ENCODE peak calls at places on chromosomes 3 and 15, in six cellular contexts. Y is Peyer's patch, U is psoas muscle, R is neural progenitor cell, O is pancreas, Z is mesendoderm. T is an unnamed sample.

GRCh38 chr3:105436687-105437086 is 70.0 kb downstream of the ALCAM start:
- DNase-seq in Y (no peak), U (no peak), R (no peak), O (no peak), Z (no peak), T (no peak)

GRCh38 chr15:66592505-66593218 is 26.9 kb upstream of the LCTL start:
- DNase-seq in Y (peak; percentile 57), U (no peak), R (no peak), O (no peak), Z (peak; percentile 98), T (no peak)

GRCh38 chr15:73464602-73465001 is 21.6 kb downstream of the REC114 start:
- DNase-seq in Y (no peak), U (no peak), R (peak; percentile 25), O (no peak), Z (peak; percentile 57), T (no peak)

GRCh38 chr15:33309602-33310276 is 1.0 kb upstream of the RYR3 start:
- DNase-seq in Y (no peak), U (no peak), R (peak; percentile 64), O (no peak), Z (peak; percentile 97), T (no peak)

GRCh38 chr15:96335429-96335807 is 4.9 kb downstream of the NR2F2 start:
- DNase-seq in Y (no peak), U (no peak), R (peak; percentile 59), O (no peak), Z (no peak), T (peak; percentile 35)

GRCh38 chr3:42097166-42097946 is 6.2 kb downstream of the TRAK1 start:
- DNase-seq in Y (no peak), U (no peak), R (no peak), O (no peak), Z (no peak), T (peak; percentile 64)

GRCh38 chr15:77642793-77643430 is 10.2 kb upstream of the LINGO1 start:
- DNase-seq in Y (peak; percentile 61), U (no peak), R (no peak), O (no peak), Z (peak; percentile 23), T (peak; percentile 38)

GRCh38 chr3:150384517-150385212 is 23.4 kb upstream of the TSC22D2 start:
- DNase-seq in Y (no peak), U (no peak), R (peak; percentile 58), O (no peak), Z (peak; percentile 93), T (no peak)

GRCh38 chr3:122974764-122975162 is 52.8 kb downstream of the SEMA5B start:
- DNase-seq in Y (no peak), U (no peak), R (no peak), O (no peak), Z (peak; percentile 76), T (peak; percentile 26)

GRCh38 chr3:190229632-190230424 is 92.4 kb downstream of the CLDN1 start:
- DNase-seq in Y (no peak), U (no peak), R (no peak), O (no peak), Z (no peak), T (peak; percentile 21)

GRCh38 chr3:54703906-54704305 is 224.0 kb downstream of the LRTM1 start:
- DNase-seq in Y (no peak), U (no peak), R (no peak), O (no peak), Z (no peak), T (no peak)

GRCh38 chr15:91952216-91952615 is 98.7 kb downstream of the SLCO3A1 start:
- DNase-seq in Y (no peak), U (no peak), R (no peak), O (no peak), Z (no peak), T (no peak)

GRCh38 chr3:28916713-28917499 is 364.0 kb upstream of the RBMS3 start:
- DNase-seq in Y (no peak), U (peak; percentile 78), R (peak; percentile 48), O (no peak), Z (peak; percentile 71), T (peak; percentile 79)

GRCh38 chr3:104669083-104669482 is 697.6 kb upstream of the ALCAM start:
- DNase-seq in Y (no peak), U (no peak), R (no peak), O (no peak), Z (no peak), T (no peak)

GRCh38 chr3:98731138-98731537 is 32.0 kb upstream of the ST3GAL6 start:
- DNase-seq in Y (no peak), U (no peak), R (no peak), O (no peak), Z (no peak), T (no peak)

GRCh38 chr15:100809151-100809550 is 70.5 kb upstream of the ALDH1A3 start:
- DNase-seq in Y (no peak), U (no peak), R (no peak), O (no peak), Z (no peak), T (no peak)

GRCh38 chr3:114706591-114707224 is 412.9 kb downstream of the TIGIT start:
- DNase-seq in Y (no peak), U (no peak), R (no peak), O (no peak), Z (peak; percentile 72), T (no peak)

GRCh38 chr3:16668776-16669545 is 63.7 kb upstream of the DAZL start:
- DNase-seq in Y (no peak), U (no peak), R (no peak), O (no peak), Z (no peak), T (peak; percentile 72)

GRCh38 chr3:170410428-170411029 is 8.1 kb upstream of the CLDN11 start:
- DNase-seq in Y (no peak), U (no peak), R (no peak), O (no peak), Z (peak; percentile 23), T (peak; percentile 61)

GRCh38 chr3:32282578-32282977 is 44.1 kb downstream of the CMTM8 start:
- DNase-seq in Y (no peak), U (no peak), R (no peak), O (no peak), Z (no peak), T (no peak)

GRCh38 chr3:63132456-63133250 is 145.5 kb upstream of the SYNPR start:
- DNase-seq in Y (no peak), U (no peak), R (no peak), O (no peak), Z (no peak), T (no peak)

GRCh38 chr3:141333796-141334626 is 34.3 kb upstream of the ZBTB38 start:
- DNase-seq in Y (no peak), U (no peak), R (no peak), O (no peak), Z (no peak), T (no peak)

GRCh38 chr3:43153189-43154083 is 47.6 kb upstream of the POMGNT2 start:
- DNase-seq in Y (peak; percentile 50), U (peak; percentile 82), R (peak; percentile 18), O (no peak), Z (peak; percentile 53), T (peak; percentile 49)

GRCh38 chr3:48119495-48120193 is 68.6 kb downstream of the CDC25A start:
- DNase-seq in Y (no peak), U (peak; percentile 77), R (no peak), O (no peak), Z (no peak), T (peak; percentile 66)

GRCh38 chr15:80265021-80265420 is 13.0 kb upstream of the CTXND1 start:
- DNase-seq in Y (no peak), U (no peak), R (no peak), O (no peak), Z (no peak), T (no peak)

GRCh38 chr3:129278970-129279906 is 568 bp downstream of the HMCES start:
- DNase-seq in Y (no peak), U (peak; percentile 67), R (peak; percentile 72), O (peak; percentile 66), Z (peak; percentile 83), T (peak; percentile 55)

GRCh38 chr3:139261754-139262632 is 81.8 kb upstream of the MRPS22 start:
- DNase-seq in Y (no peak), U (no peak), R (no peak), O (no peak), Z (no peak), T (no peak)

GRCh38 chr3:152331018-152331541 is 62.4 kb downstream of the MBNL1 start:
- DNase-seq in Y (no peak), U (no peak), R (no peak), O (no peak), Z (no peak), T (peak; percentile 79)

GRCh38 chr15:61750271-61751084 is 309.8 kb downstream of the VPS13C start:
- DNase-seq in Y (no peak), U (no peak), R (no peak), O (peak; percentile 21), Z (no peak), T (no peak)

GRCh38 chr15:31393441-31394091 is 66.9 kb downstream of the KLF13 start:
- DNase-seq in Y (peak; percentile 57), U (no peak), R (no peak), O (no peak), Z (no peak), T (no peak)

DNA sequence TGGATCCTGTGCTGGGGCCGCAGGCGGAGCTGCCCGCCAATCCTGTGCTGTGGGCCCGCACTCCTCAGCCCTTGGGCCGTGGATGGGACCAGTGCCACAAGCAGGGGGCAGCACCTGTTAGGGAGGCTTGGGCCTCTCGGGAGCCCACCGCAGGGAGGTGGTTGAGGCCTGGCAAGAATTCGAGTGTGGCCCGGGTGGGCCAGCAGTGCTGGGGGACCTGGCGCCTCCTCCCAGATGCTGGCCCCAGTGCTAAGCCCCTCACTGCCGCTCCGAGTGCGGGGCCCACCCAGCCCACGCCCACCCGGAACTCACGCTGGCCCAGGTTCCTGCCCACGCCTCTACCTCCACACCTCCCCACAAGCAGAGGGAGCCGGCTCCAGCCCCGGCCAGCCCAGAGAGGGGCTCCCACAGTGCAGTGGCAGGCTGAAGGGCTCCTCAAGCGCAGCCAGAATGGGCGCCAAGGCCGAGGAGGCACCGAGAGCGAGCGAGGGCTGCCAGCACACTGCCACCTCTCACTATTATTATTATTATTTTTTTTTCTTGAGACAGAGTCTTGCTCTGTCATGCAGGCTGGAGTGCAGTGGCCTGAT is 31.4 kb upstream of the TBL1XR1 start:
- DNase-seq in Y (no peak), U (no peak), R (no peak), O (no peak), Z (no peak), T (no peak)
- H3K36me3 ChIP-seq in Y (no peaks in the 10 kb centered on the region), U (no peaks in the 10 kb centered on the region), R (no peaks in the 10 kb centered on the region), O (no peaks in the 10 kb centered on the region), Z (no peaks in the 10 kb centered on the region), T (no peaks in the 10 kb centered on the region)

GRCh38 chr15:69421498-69421897 is 7.3 kb downstream of the KIF23 start:
- DNase-seq in Y (no peak), U (no peak), R (no peak), O (no peak), Z (no peak), T (no peak)
- H3K36me3 ChIP-seq in Y (no peaks in the 10 kb centered on the region), U (no peaks in the 10 kb centered on the region), R (peaks cover 35% of the 10 kb centered on the region), O (no peaks in the 10 kb centered on the region), Z (peaks cover 22% of the 10 kb centered on the region), T (no peaks in the 10 kb centered on the region)

GRCh38 chr3:177898185-177898584 is 638.1 kb upstream of the KCNMB2 start:
- DNase-seq in Y (no peak), U (no peak), R (no peak), O (no peak), Z (no peak), T (no peak)
- H3K36me3 ChIP-seq in Y (no peaks in the 10 kb centered on the region), U (no peaks in the 10 kb centered on the region), R (no peaks in the 10 kb centered on the region), O (no peaks in the 10 kb centered on the region), Z (no peaks in the 10 kb centered on the region), T (no peaks in the 10 kb centered on the region)

DNA sequence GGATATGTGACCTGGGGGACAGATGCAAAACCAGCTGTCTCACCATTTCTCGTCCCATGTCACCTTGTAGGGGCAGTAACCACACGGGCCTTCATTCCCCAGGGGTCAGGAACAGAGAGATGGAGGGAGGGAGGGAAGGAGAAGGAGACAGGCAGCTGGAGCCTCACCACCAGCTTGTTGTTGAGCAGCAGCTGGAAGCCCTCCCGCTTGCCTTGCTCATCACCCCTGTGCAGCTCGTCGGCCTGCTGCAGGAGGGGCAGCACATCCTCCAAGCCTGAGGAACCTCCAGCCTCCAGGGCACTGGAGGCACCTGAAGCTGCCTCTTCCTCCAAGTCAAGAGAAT is 10.3 kb downstream of the RMDN3 start:
- DNase-seq in Y (no peak), U (no peak), R (no peak), O (no peak), Z (no peak), T (no peak)
- H3K36me3 ChIP-seq in Y (no peaks in the 10 kb centered on the region), U (peaks cover 73% of the 10 kb centered on the region), R (no peaks in the 10 kb centered on the region), O (no peaks in the 10 kb centered on the region), Z (peaks cover 2% of the 10 kb centered on the region), T (peaks cover 39% of the 10 kb centered on the region)

T was measured in adipocyte.